ENCODE peak calls at places on chromosomes 13 and 19, in eight cellular contexts. One of them, this sample, is unnamed.

GRCh38 chr13:43874512-43875092 is 4.9 kb downstream of the CCDC122 start:
- DNase-seq in Daoy: no peak
- DNase-seq in nucleus accumbens: no peak
- DNase-seq in pancreas: no peak
- DNase-seq in nephron progenitor cell: no peak
- DNase-seq in sciatic nerve: no peak
- DNase-seq in fibroblast of the aortic adventitia: peak; percentile 68
- DNase-seq in WTC11: no peak
- DNase-seq in this sample: no peak

GRCh38 chr19:50759886-50760285 is 10.4 kb upstream of the GPR32 start:
- DNase-seq in Daoy: no peak
- DNase-seq in nucleus accumbens: no peak
- DNase-seq in pancreas: no peak
- DNase-seq in nephron progenitor cell: no peak
- DNase-seq in sciatic nerve: no peak
- DNase-seq in fibroblast of the aortic adventitia: peak; percentile 15
- DNase-seq in WTC11: no peak
- DNase-seq in this sample: no peak

GRCh38 chr13:79776538-79776937 is 295.6 kb downstream of the NDFIP2 start:
- DNase-seq in Daoy: peak; percentile 58
- DNase-seq in nucleus accumbens: no peak
- DNase-seq in pancreas: no peak
- DNase-seq in nephron progenitor cell: no peak
- DNase-seq in sciatic nerve: no peak
- DNase-seq in fibroblast of the aortic adventitia: peak; percentile 65
- DNase-seq in WTC11: no peak
- DNase-seq in this sample: no peak

GRCh38 chr13:77733674-77734073 is 36.2 kb downstream of the SLAIN1 start:
- DNase-seq in Daoy: no peak
- DNase-seq in nucleus accumbens: no peak
- DNase-seq in pancreas: no peak
- DNase-seq in nephron progenitor cell: no peak
- DNase-seq in sciatic nerve: no peak
- DNase-seq in fibroblast of the aortic adventitia: no peak
- DNase-seq in WTC11: no peak
- DNase-seq in this sample: no peak

GRCh38 chr13:40318366-40318765 is 348.1 kb downstream of the FOXO1 start:
- DNase-seq in Daoy: no peak
- DNase-seq in nucleus accumbens: no peak
- DNase-seq in pancreas: peak; percentile 38
- DNase-seq in nephron progenitor cell: no peak
- DNase-seq in sciatic nerve: peak; percentile 70
- DNase-seq in fibroblast of the aortic adventitia: no peak
- DNase-seq in WTC11: no peak
- DNase-seq in this sample: peak; percentile 76

GRCh38 chr13:35139591-35139990 is 197.5 kb downstream of the NBEA start:
- DNase-seq in Daoy: no peak
- DNase-seq in nucleus accumbens: no peak
- DNase-seq in pancreas: no peak
- DNase-seq in nephron progenitor cell: no peak
- DNase-seq in sciatic nerve: no peak
- DNase-seq in fibroblast of the aortic adventitia: peak; percentile 49
- DNase-seq in WTC11: no peak
- DNase-seq in this sample: no peak

GRCh38 chr13:94886191-94886590 is 173.8 kb upstream of the SOX21 start:
- DNase-seq in Daoy: peak; percentile 18
- DNase-seq in nucleus accumbens: no peak
- DNase-seq in pancreas: no peak
- DNase-seq in nephron progenitor cell: no peak
- DNase-seq in sciatic nerve: no peak
- DNase-seq in fibroblast of the aortic adventitia: peak; percentile 12
- DNase-seq in WTC11: no peak
- DNase-seq in this sample: no peak

GRCh38 chr19:10583021-10583776 is 3.9 kb downstream of the AP1M2 start:
- DNase-seq in Daoy: no peak
- DNase-seq in nucleus accumbens: no peak
- DNase-seq in pancreas: no peak
- DNase-seq in nephron progenitor cell: no peak
- DNase-seq in sciatic nerve: no peak
- DNase-seq in fibroblast of the aortic adventitia: no peak
- DNase-seq in WTC11: no peak
- DNase-seq in this sample: no peak

GRCh38 chr13:61202042-61202441 is 213.6 kb downstream of the PCDH20 start:
- DNase-seq in Daoy: no peak
- DNase-seq in nucleus accumbens: no peak
- DNase-seq in pancreas: no peak
- DNase-seq in nephron progenitor cell: no peak
- DNase-seq in sciatic nerve: no peak
- DNase-seq in fibroblast of the aortic adventitia: no peak
- DNase-seq in WTC11: peak; percentile 18
- DNase-seq in this sample: no peak

GRCh38 chr13:61086052-61086451 is 329.6 kb downstream of the PCDH20 start:
- DNase-seq in Daoy: no peak
- DNase-seq in nucleus accumbens: no peak
- DNase-seq in pancreas: no peak
- DNase-seq in nephron progenitor cell: no peak
- DNase-seq in sciatic nerve: no peak
- DNase-seq in fibroblast of the aortic adventitia: no peak
- DNase-seq in WTC11: no peak
- DNase-seq in this sample: no peak

GRCh38 chr13:112959701-112960542 is 9.1 kb upstream of the MCF2L start:
- DNase-seq in Daoy: no peak
- DNase-seq in nucleus accumbens: no peak
- DNase-seq in pancreas: no peak
- DNase-seq in nephron progenitor cell: no peak
- DNase-seq in sciatic nerve: peak; percentile 50
- DNase-seq in fibroblast of the aortic adventitia: no peak
- DNase-seq in WTC11: no peak
- DNase-seq in this sample: no peak

GRCh38 chr13:41411060-41411459 is 46.3 kb upstream of the RGCC start:
- DNase-seq in Daoy: no peak
- DNase-seq in nucleus accumbens: no peak
- DNase-seq in pancreas: no peak
- DNase-seq in nephron progenitor cell: no peak
- DNase-seq in sciatic nerve: no peak
- DNase-seq in fibroblast of the aortic adventitia: no peak
- DNase-seq in WTC11: no peak
- DNase-seq in this sample: no peak

GRCh38 chr13:109858319-109858718 is 71.9 kb upstream of the IRS2 start:
- DNase-seq in Daoy: no peak
- DNase-seq in nucleus accumbens: no peak
- DNase-seq in pancreas: no peak
- DNase-seq in nephron progenitor cell: no peak
- DNase-seq in sciatic nerve: no peak
- DNase-seq in fibroblast of the aortic adventitia: no peak
- DNase-seq in WTC11: no peak
- DNase-seq in this sample: no peak

GRCh38 chr13:20482275-20482761 is 43.3 kb downstream of the CRYL1 start:
- DNase-seq in Daoy: no peak
- DNase-seq in nucleus accumbens: no peak
- DNase-seq in pancreas: no peak
- DNase-seq in nephron progenitor cell: no peak
- DNase-seq in sciatic nerve: no peak
- DNase-seq in fibroblast of the aortic adventitia: peak; percentile 16
- DNase-seq in WTC11: no peak
- DNase-seq in this sample: no peak

GRCh38 chr19:33520844-33521479 is 629 bp downstream of the PEPD start:
- DNase-seq in Daoy: no peak
- DNase-seq in nucleus accumbens: no peak
- DNase-seq in pancreas: no peak
- DNase-seq in nephron progenitor cell: no peak
- DNase-seq in sciatic nerve: no peak
- DNase-seq in fibroblast of the aortic adventitia: no peak
- DNase-seq in WTC11: no peak
- DNase-seq in this sample: no peak

GRCh38 chr13:99614465-99614885 is 113.2 kb downstream of the TM9SF2 start:
- DNase-seq in Daoy: peak; percentile 33
- DNase-seq in nucleus accumbens: no peak
- DNase-seq in pancreas: peak; percentile 47
- DNase-seq in nephron progenitor cell: no peak
- DNase-seq in sciatic nerve: no peak
- DNase-seq in fibroblast of the aortic adventitia: peak; percentile 5
- DNase-seq in WTC11: peak; percentile 44
- DNase-seq in this sample: no peak

GRCh38 chr19:14410775-14411134 is 8.4 kb downstream of the DDX39A start:
- DNase-seq in Daoy: no peak
- DNase-seq in nucleus accumbens: no peak
- DNase-seq in pancreas: no peak
- DNase-seq in nephron progenitor cell: no peak
- DNase-seq in sciatic nerve: no peak
- DNase-seq in fibroblast of the aortic adventitia: no peak
- DNase-seq in WTC11: no peak
- DNase-seq in this sample: no peak

GRCh38 chr19:10866495-10866894 is 4.9 kb upstream of the CARM1 start:
- DNase-seq in Daoy: no peak
- DNase-seq in nucleus accumbens: no peak
- DNase-seq in pancreas: no peak
- DNase-seq in nephron progenitor cell: no peak
- DNase-seq in sciatic nerve: no peak
- DNase-seq in fibroblast of the aortic adventitia: no peak
- DNase-seq in WTC11: no peak
- DNase-seq in this sample: no peak

GRCh38 chr19:47661161-47661560 is 52.1 kb upstream of the EHD2 start:
- DNase-seq in Daoy: no peak
- DNase-seq in nucleus accumbens: peak; percentile 8
- DNase-seq in pancreas: no peak
- DNase-seq in nephron progenitor cell: no peak
- DNase-seq in sciatic nerve: no peak
- DNase-seq in fibroblast of the aortic adventitia: peak; percentile 74
- DNase-seq in WTC11: no peak
- DNase-seq in this sample: peak; percentile 67

GRCh38 chr13:76472916-76473315 is 413.3 kb downstream of the KCTD12 start:
- DNase-seq in Daoy: no peak
- DNase-seq in nucleus accumbens: no peak
- DNase-seq in pancreas: no peak
- DNase-seq in nephron progenitor cell: no peak
- DNase-seq in sciatic nerve: no peak
- DNase-seq in fibroblast of the aortic adventitia: no peak
- DNase-seq in WTC11: no peak
- DNase-seq in this sample: no peak

GRCh38 chr19:34676697-34677385 is at the start of gene SCGB2B2:
- DNase-seq in Daoy: no peak
- DNase-seq in nucleus accumbens: peak; percentile 97
- DNase-seq in pancreas: peak; percentile 59
- DNase-seq in nephron progenitor cell: no peak
- DNase-seq in sciatic nerve: peak; percentile 89
- DNase-seq in fibroblast of the aortic adventitia: no peak
- DNase-seq in WTC11: no peak
- DNase-seq in this sample: peak; percentile 89

GRCh38 chr19:17829855-17830566 is 8.7 kb upstream of the INSL3 start:
- DNase-seq in Daoy: peak; percentile 69
- DNase-seq in nucleus accumbens: peak; percentile 16
- DNase-seq in pancreas: peak; percentile 29
- DNase-seq in nephron progenitor cell: peak; percentile 82
- DNase-seq in sciatic nerve: peak; percentile 68
- DNase-seq in fibroblast of the aortic adventitia: peak; percentile 22
- DNase-seq in WTC11: peak; percentile 92
- DNase-seq in this sample: peak; percentile 65

GRCh38 chr19:3618144-3618810 is 8.3 kb downstream of the CACTIN start:
- DNase-seq in Daoy: peak; percentile 65
- DNase-seq in nucleus accumbens: peak; percentile 13
- DNase-seq in pancreas: peak; percentile 52
- DNase-seq in nephron progenitor cell: peak; percentile 74
- DNase-seq in sciatic nerve: peak; percentile 89
- DNase-seq in fibroblast of the aortic adventitia: peak; percentile 73
- DNase-seq in WTC11: peak; percentile 80
- DNase-seq in this sample: peak; percentile 81

GRCh38 chr13:23673354-23673753 is 103.1 kb downstream of the TNFRSF19 start:
- DNase-seq in Daoy: peak; percentile 57
- DNase-seq in nucleus accumbens: no peak
- DNase-seq in pancreas: no peak
- DNase-seq in nephron progenitor cell: no peak
- DNase-seq in sciatic nerve: no peak
- DNase-seq in fibroblast of the aortic adventitia: peak; percentile 95
- DNase-seq in WTC11: no peak
- DNase-seq in this sample: no peak

GRCh38 chr13:84870190-84870589 is 929.0 kb downstream of the SLITRK6 start:
- DNase-seq in Daoy: no peak
- DNase-seq in nucleus accumbens: no peak
- DNase-seq in pancreas: no peak
- DNase-seq in nephron progenitor cell: no peak
- DNase-seq in sciatic nerve: no peak
- DNase-seq in fibroblast of the aortic adventitia: no peak
- DNase-seq in WTC11: peak; percentile 25
- DNase-seq in this sample: no peak